ENCODE peak calls at places on chromosomes 2 and 18, in ten cellular contexts. One of them, this sample, is unnamed.

GRCh38 chr2:172179045-172179742 is 76.5 kb upstream of the DLX2 start:
- DNase-seq in CD4-positive, alpha-beta T cell: no peak
- DNase-seq in activated CD4-positive, CD25-positive, alpha-beta regulatory T cell treated with anti-CD3 and anti-CD28 coated beads, Interleukin-2, amount 50 U/mL, for 72 hours: no peak
- DNase-seq in stomach: no peak
- DNase-seq in cardiac muscle cell: no peak
- DNase-seq in mucosa of descending colon: peak
- DNase-seq in ovary: no peak
- DNase-seq in activated CD4-positive, alpha-beta T cell treated with anti-CD3 and anti-CD28 coated beads, Interleukin-2, amount 50 U/mL, for 1 hour: no peak
- DNase-seq in activated T-cell treated with anti-CD3 and anti-CD28 coated beads, Interleukin-2, amount 50 U/mL, for 72 hours: peak
- DNase-seq in stimulated activated CD4-positive, alpha-beta T cell treated with anti-CD3 and anti-CD28 coated beads, TNF-alpha, amount 100 ng/mL, for 4 hours: no peak
- DNase-seq in this sample: peak

GRCh38 chr2:106882658-106883057 is 3.3 kb downstream of the ST6GAL2 start:
- DNase-seq in stomach: no peak
- DNase-seq in stimulated activated CD4-positive, alpha-beta T cell treated with anti-CD3 and anti-CD28 coated beads, TNF-alpha, amount 100 ng/mL, for 4 hours: no peak
- DNase-seq in activated CD4-positive, alpha-beta T cell treated with anti-CD3 and anti-CD28 coated beads, Interleukin-2, amount 50 U/mL, for 1 hour: no peak
- DNase-seq in CD4-positive, alpha-beta T cell: no peak
- DNase-seq in activated CD4-positive, CD25-positive, alpha-beta regulatory T cell treated with anti-CD3 and anti-CD28 coated beads, Interleukin-2, amount 50 U/mL, for 72 hours: no peak
- DNase-seq in ovary: no peak
- DNase-seq in activated T-cell treated with anti-CD3 and anti-CD28 coated beads, Interleukin-2, amount 50 U/mL, for 72 hours: no peak
- DNase-seq in mucosa of descending colon: no peak
- DNase-seq in cardiac muscle cell: no peak
- DNase-seq in this sample: no peak

GRCh38 chr2:171995586-171995985 is 4.2 kb upstream of the METAP1D start:
- DNase-seq in stimulated activated CD4-positive, alpha-beta T cell treated with anti-CD3 and anti-CD28 coated beads, TNF-alpha, amount 100 ng/mL, for 4 hours: no peak
- DNase-seq in CD4-positive, alpha-beta T cell: no peak
- DNase-seq in mucosa of descending colon: no peak
- DNase-seq in cardiac muscle cell: no peak
- DNase-seq in activated CD4-positive, alpha-beta T cell treated with anti-CD3 and anti-CD28 coated beads, Interleukin-2, amount 50 U/mL, for 1 hour: no peak
- DNase-seq in ovary: no peak
- DNase-seq in stomach: no peak
- DNase-seq in activated CD4-positive, CD25-positive, alpha-beta regulatory T cell treated with anti-CD3 and anti-CD28 coated beads, Interleukin-2, amount 50 U/mL, for 72 hours: no peak
- DNase-seq in activated T-cell treated with anti-CD3 and anti-CD28 coated beads, Interleukin-2, amount 50 U/mL, for 72 hours: no peak
- DNase-seq in this sample: no peak

GRCh38 chr2:219560037-219560892 is 11.1 kb downstream of the OBSL1 start:
- DNase-seq in stomach: no peak
- DNase-seq in activated CD4-positive, CD25-positive, alpha-beta regulatory T cell treated with anti-CD3 and anti-CD28 coated beads, Interleukin-2, amount 50 U/mL, for 72 hours: no peak
- DNase-seq in mucosa of descending colon: no peak
- DNase-seq in activated T-cell treated with anti-CD3 and anti-CD28 coated beads, Interleukin-2, amount 50 U/mL, for 72 hours: no peak
- DNase-seq in CD4-positive, alpha-beta T cell: no peak
- DNase-seq in stimulated activated CD4-positive, alpha-beta T cell treated with anti-CD3 and anti-CD28 coated beads, TNF-alpha, amount 100 ng/mL, for 4 hours: no peak
- DNase-seq in ovary: peak
- DNase-seq in activated CD4-positive, alpha-beta T cell treated with anti-CD3 and anti-CD28 coated beads, Interleukin-2, amount 50 U/mL, for 1 hour: no peak
- DNase-seq in cardiac muscle cell: no peak
- DNase-seq in this sample: no peak

GRCh38 chr2:15042824-15043223 is 410.3 kb downstream of the LRATD1 start:
- DNase-seq in CD4-positive, alpha-beta T cell: no peak
- DNase-seq in activated CD4-positive, CD25-positive, alpha-beta regulatory T cell treated with anti-CD3 and anti-CD28 coated beads, Interleukin-2, amount 50 U/mL, for 72 hours: no peak
- DNase-seq in activated CD4-positive, alpha-beta T cell treated with anti-CD3 and anti-CD28 coated beads, Interleukin-2, amount 50 U/mL, for 1 hour: no peak
- DNase-seq in stomach: peak
- DNase-seq in ovary: no peak
- DNase-seq in stimulated activated CD4-positive, alpha-beta T cell treated with anti-CD3 and anti-CD28 coated beads, TNF-alpha, amount 100 ng/mL, for 4 hours: no peak
- DNase-seq in activated T-cell treated with anti-CD3 and anti-CD28 coated beads, Interleukin-2, amount 50 U/mL, for 72 hours: no peak
- DNase-seq in mucosa of descending colon: peak
- DNase-seq in cardiac muscle cell: no peak
- DNase-seq in this sample: no peak

GRCh38 chr2:44778671-44779476 is 162.6 kb upstream of the SIX3 start:
- DNase-seq in mucosa of descending colon: no peak
- DNase-seq in activated CD4-positive, CD25-positive, alpha-beta regulatory T cell treated with anti-CD3 and anti-CD28 coated beads, Interleukin-2, amount 50 U/mL, for 72 hours: no peak
- DNase-seq in activated T-cell treated with anti-CD3 and anti-CD28 coated beads, Interleukin-2, amount 50 U/mL, for 72 hours: no peak
- DNase-seq in stimulated activated CD4-positive, alpha-beta T cell treated with anti-CD3 and anti-CD28 coated beads, TNF-alpha, amount 100 ng/mL, for 4 hours: no peak
- DNase-seq in CD4-positive, alpha-beta T cell: no peak
- DNase-seq in activated CD4-positive, alpha-beta T cell treated with anti-CD3 and anti-CD28 coated beads, Interleukin-2, amount 50 U/mL, for 1 hour: no peak
- DNase-seq in cardiac muscle cell: no peak
- DNase-seq in stomach: no peak
- DNase-seq in ovary: no peak
- DNase-seq in this sample: peak

GRCh38 chr18:41444943-41445342 is 510.1 kb upstream of the PIK3C3 start:
- DNase-seq in stomach: no peak
- DNase-seq in CD4-positive, alpha-beta T cell: no peak
- DNase-seq in stimulated activated CD4-positive, alpha-beta T cell treated with anti-CD3 and anti-CD28 coated beads, TNF-alpha, amount 100 ng/mL, for 4 hours: no peak
- DNase-seq in activated CD4-positive, CD25-positive, alpha-beta regulatory T cell treated with anti-CD3 and anti-CD28 coated beads, Interleukin-2, amount 50 U/mL, for 72 hours: no peak
- DNase-seq in activated CD4-positive, alpha-beta T cell treated with anti-CD3 and anti-CD28 coated beads, Interleukin-2, amount 50 U/mL, for 1 hour: no peak
- DNase-seq in cardiac muscle cell: no peak
- DNase-seq in mucosa of descending colon: no peak
- DNase-seq in activated T-cell treated with anti-CD3 and anti-CD28 coated beads, Interleukin-2, amount 50 U/mL, for 72 hours: no peak
- DNase-seq in ovary: no peak
- DNase-seq in this sample: no peak

GRCh38 chr2:223003191-223003590 is 48.8 kb upstream of the KCNE4 start:
- DNase-seq in cardiac muscle cell: no peak
- DNase-seq in mucosa of descending colon: no peak
- DNase-seq in activated T-cell treated with anti-CD3 and anti-CD28 coated beads, Interleukin-2, amount 50 U/mL, for 72 hours: no peak
- DNase-seq in stimulated activated CD4-positive, alpha-beta T cell treated with anti-CD3 and anti-CD28 coated beads, TNF-alpha, amount 100 ng/mL, for 4 hours: no peak
- DNase-seq in ovary: no peak
- DNase-seq in activated CD4-positive, CD25-positive, alpha-beta regulatory T cell treated with anti-CD3 and anti-CD28 coated beads, Interleukin-2, amount 50 U/mL, for 72 hours: no peak
- DNase-seq in activated CD4-positive, alpha-beta T cell treated with anti-CD3 and anti-CD28 coated beads, Interleukin-2, amount 50 U/mL, for 1 hour: no peak
- DNase-seq in stomach: no peak
- DNase-seq in CD4-positive, alpha-beta T cell: no peak
- DNase-seq in this sample: no peak

GRCh38 chr2:98445708-98446577 is 1.3 kb downstream of the INPP4A start:
- DNase-seq in activated T-cell treated with anti-CD3 and anti-CD28 coated beads, Interleukin-2, amount 50 U/mL, for 72 hours: peak
- DNase-seq in stomach: no peak
- DNase-seq in mucosa of descending colon: no peak
- DNase-seq in activated CD4-positive, alpha-beta T cell treated with anti-CD3 and anti-CD28 coated beads, Interleukin-2, amount 50 U/mL, for 1 hour: peak
- DNase-seq in ovary: no peak
- DNase-seq in activated CD4-positive, CD25-positive, alpha-beta regulatory T cell treated with anti-CD3 and anti-CD28 coated beads, Interleukin-2, amount 50 U/mL, for 72 hours: no peak
- DNase-seq in stimulated activated CD4-positive, alpha-beta T cell treated with anti-CD3 and anti-CD28 coated beads, TNF-alpha, amount 100 ng/mL, for 4 hours: no peak
- DNase-seq in CD4-positive, alpha-beta T cell: peak
- DNase-seq in cardiac muscle cell: no peak
- DNase-seq in this sample: no peak

GRCh38 chr18:74290831-74291770 is 662 bp downstream of the CYB5A start:
- DNase-seq in stimulated activated CD4-positive, alpha-beta T cell treated with anti-CD3 and anti-CD28 coated beads, TNF-alpha, amount 100 ng/mL, for 4 hours: no peak
- DNase-seq in activated CD4-positive, CD25-positive, alpha-beta regulatory T cell treated with anti-CD3 and anti-CD28 coated beads, Interleukin-2, amount 50 U/mL, for 72 hours: no peak
- DNase-seq in activated T-cell treated with anti-CD3 and anti-CD28 coated beads, Interleukin-2, amount 50 U/mL, for 72 hours: no peak
- DNase-seq in CD4-positive, alpha-beta T cell: no peak
- DNase-seq in activated CD4-positive, alpha-beta T cell treated with anti-CD3 and anti-CD28 coated beads, Interleukin-2, amount 50 U/mL, for 1 hour: peak
- DNase-seq in cardiac muscle cell: peak
- DNase-seq in ovary: peak
- DNase-seq in mucosa of descending colon: peak
- DNase-seq in stomach: peak
- DNase-seq in this sample: peak

GRCh38 chr2:23241106-23241505 is 143.9 kb upstream of the KLHL29 start:
- DNase-seq in activated CD4-positive, alpha-beta T cell treated with anti-CD3 and anti-CD28 coated beads, Interleukin-2, amount 50 U/mL, for 1 hour: no peak
- DNase-seq in stomach: no peak
- DNase-seq in cardiac muscle cell: no peak
- DNase-seq in activated T-cell treated with anti-CD3 and anti-CD28 coated beads, Interleukin-2, amount 50 U/mL, for 72 hours: no peak
- DNase-seq in stimulated activated CD4-positive, alpha-beta T cell treated with anti-CD3 and anti-CD28 coated beads, TNF-alpha, amount 100 ng/mL, for 4 hours: no peak
- DNase-seq in activated CD4-positive, CD25-positive, alpha-beta regulatory T cell treated with anti-CD3 and anti-CD28 coated beads, Interleukin-2, amount 50 U/mL, for 72 hours: no peak
- DNase-seq in mucosa of descending colon: no peak
- DNase-seq in ovary: no peak
- DNase-seq in CD4-positive, alpha-beta T cell: no peak
- DNase-seq in this sample: no peak

GRCh38 chr2:239327536-239328305 is 73.1 kb downstream of the HDAC4 start:
- DNase-seq in stimulated activated CD4-positive, alpha-beta T cell treated with anti-CD3 and anti-CD28 coated beads, TNF-alpha, amount 100 ng/mL, for 4 hours: no peak
- DNase-seq in mucosa of descending colon: no peak
- DNase-seq in ovary: peak
- DNase-seq in CD4-positive, alpha-beta T cell: no peak
- DNase-seq in activated T-cell treated with anti-CD3 and anti-CD28 coated beads, Interleukin-2, amount 50 U/mL, for 72 hours: no peak
- DNase-seq in stomach: no peak
- DNase-seq in cardiac muscle cell: no peak
- DNase-seq in activated CD4-positive, CD25-positive, alpha-beta regulatory T cell treated with anti-CD3 and anti-CD28 coated beads, Interleukin-2, amount 50 U/mL, for 72 hours: peak
- DNase-seq in activated CD4-positive, alpha-beta T cell treated with anti-CD3 and anti-CD28 coated beads, Interleukin-2, amount 50 U/mL, for 1 hour: no peak
- DNase-seq in this sample: peak

This sample was measured in islet precursor cell.